ENCODE peak calls at places on chromosomes 2 and 18, in eight cellular contexts. T, N, I, B, Y, V, G and M are unnamed samples.

GRCh38 chr2:196183528-196184231 is 12.3 kb upstream of the STK17B start:
- DNase-seq in N (no peak), V (no peak), T (no peak), I (no peak), B (no peak), G (no peak), Y (no peak), M (no peak)

GRCh38 chr2:150280255-150280654 is 207.2 kb downstream of the RND3 start:
- DNase-seq in B (no peak), G (no peak), N (peak; percentile 88), T (no peak), Y (peak; percentile 41), V (no peak), I (peak; percentile 76), M (no peak)

GRCh38 chr2:10523406-10524189 is 75.5 kb upstream of the ODC1 start:
- DNase-seq in B (no peak), Y (no peak), N (no peak), I (peak; percentile 44), V (no peak), G (no peak), T (no peak), M (no peak)

GRCh38 chr2:128610496-128610895 is 291.8 kb upstream of the HS6ST1 start:
- DNase-seq in G (no peak), Y (no peak), B (no peak), T (no peak), V (no peak), N (no peak), I (peak; percentile 37), M (no peak)

GRCh38 chr18:12121175-12122095 is 27.8 kb downstream of the ANKRD62 start:
- DNase-seq in N (peak; percentile 5), Y (peak; percentile 28), V (peak; percentile 7), T (peak; percentile 64), I (no peak), B (no peak), G (no peak), M (no peak)

GRCh38 chr2:241095594-241096290 is 6.3 kb downstream of the MTERF4 start:
- DNase-seq in Y (no peak), N (no peak), G (no peak), T (no peak), V (no peak), B (no peak), I (no peak), M (no peak)

GRCh38 chr2:162885281-162886070 is 46.9 kb upstream of the KCNH7 start:
- DNase-seq in B (no peak), N (no peak), G (no peak), V (no peak), I (no peak), Y (no peak), T (no peak), M (no peak)

GRCh38 chr2:2466534-2466933 is 135.5 kb upstream of the MYT1L start:
- DNase-seq in T (no peak), B (no peak), I (no peak), G (no peak), Y (no peak), N (no peak), V (no peak), M (no peak)

GRCh38 chr2:26274058-26274613 is 29.4 kb downstream of the HADHB start:
- DNase-seq in V (no peak), B (no peak), G (no peak), N (peak; percentile 99), Y (peak; percentile 70), T (no peak), I (peak; percentile 89), M (peak; percentile 46)

GRCh38 chr2:238731961-238732360 is 115.9 kb upstream of the TWIST2 start:
- DNase-seq in Y (no peak), T (no peak), B (no peak), V (no peak), G (no peak), I (no peak), N (no peak), M (no peak)

GRCh38 chr2:150100311-150100710 is 387.2 kb downstream of the RND3 start:
- DNase-seq in G (no peak), I (no peak), B (no peak), V (no peak), Y (no peak), N (no peak), T (peak; percentile 50), M (no peak)

GRCh38 chr2:178457390-178457886 is 6.3 kb downstream of the PJVK start:
- DNase-seq in Y (no peak), T (no peak), V (no peak), N (no peak), I (no peak), B (no peak), G (no peak), M (no peak)

GRCh38 chr2:165801176-165801575 is 7.1 kb upstream of the GALNT3 start:
- DNase-seq in V (no peak), T (no peak), G (no peak), N (no peak), I (no peak), Y (no peak), B (no peak), M (no peak)

GRCh38 chr2:201126308-201127127 is 10.6 kb downstream of the CFLAR start:
- DNase-seq in N (peak; percentile 36), Y (no peak), I (no peak), B (no peak), G (no peak), V (no peak), T (no peak), M (no peak)

GRCh38 chr2:24454258-24454657 is 36.8 kb upstream of the NCOA1 start:
- DNase-seq in I (no peak), N (peak; percentile 59), G (no peak), V (no peak), Y (no peak), T (peak; percentile 44), B (no peak), M (no peak)

GRCh38 chr18:44943201-44943881 is 262.7 kb downstream of the SETBP1 start:
- DNase-seq in N (no peak), V (no peak), T (peak; percentile 55), G (no peak), I (no peak), Y (peak; percentile 28), B (no peak), M (no peak)

GRCh38 chr2:10922307-10923006 is 10.7 kb downstream of the KCNF1 start:
- DNase-seq in N (no peak), I (peak; percentile 41), G (peak; percentile 52), T (no peak), V (no peak), Y (no peak), B (no peak), M (no peak)

GRCh38 chr18:62850619-62851306 is 135.4 kb downstream of the PHLPP1 start:
- DNase-seq in I (no peak), B (no peak), N (peak; percentile 8), T (no peak), Y (no peak), G (no peak), V (no peak), M (no peak)

GRCh38 chr18:26088482-26088881 is 1.9 kb downstream of the SS18 start:
- DNase-seq in T (no peak), N (peak; percentile 12), B (no peak), Y (no peak), I (no peak), V (no peak), G (no peak), M (no peak)

GRCh38 chr2:239262484-239263230 is 138.2 kb downstream of the HDAC4 start:
- DNase-seq in I (peak; percentile 58), T (no peak), B (no peak), N (no peak), Y (no peak), V (no peak), G (no peak), M (no peak)

GRCh38 chr2:102499558-102499957 is 26.5 kb downstream of the SLC9A4 start:
- DNase-seq in I (no peak), G (no peak), B (no peak), Y (no peak), V (no peak), T (no peak), N (no peak), M (no peak)

GRCh38 chr2:237901932-237902846 is 42.8 kb downstream of the RAMP1 start:
- DNase-seq in T (no peak), Y (no peak), N (no peak), V (no peak), G (peak; percentile 52), I (peak; percentile 62), B (no peak), M (no peak)

GRCh38 chr2:174339571-174339966 is 4.8 kb downstream of the SP9 start:
- DNase-seq in N (no peak), Y (no peak), G (no peak), I (no peak), T (no peak), B (no peak), V (no peak), M (no peak)
- H3K27ac ChIP-seq in N (no peak overlapping the region), Y (no peak overlapping the region), G (no peak overlapping the region), I (no peak overlapping the region), T (no peak overlapping the region), B (no peak overlapping the region), V (no peak overlapping the region), M (no peak overlapping the region)

GRCh38 chr18:50009772-50010171 is 185.2 kb downstream of the MYO5B start:
- DNase-seq in V (peak; percentile 52), G (peak; percentile 71), Y (peak; percentile 52), B (no peak), N (peak; percentile 14), T (peak; percentile 68), I (no peak), M (no peak)
- TF ChIP-seq CTCF in V (peak; percentile 77), G (peak; percentile 63), Y (peak; percentile 42), B (peak; percentile 56), N (peak; percentile 38), T (peak; percentile 68), I (peak; percentile 30), M (peak; percentile 41)

DNA sequence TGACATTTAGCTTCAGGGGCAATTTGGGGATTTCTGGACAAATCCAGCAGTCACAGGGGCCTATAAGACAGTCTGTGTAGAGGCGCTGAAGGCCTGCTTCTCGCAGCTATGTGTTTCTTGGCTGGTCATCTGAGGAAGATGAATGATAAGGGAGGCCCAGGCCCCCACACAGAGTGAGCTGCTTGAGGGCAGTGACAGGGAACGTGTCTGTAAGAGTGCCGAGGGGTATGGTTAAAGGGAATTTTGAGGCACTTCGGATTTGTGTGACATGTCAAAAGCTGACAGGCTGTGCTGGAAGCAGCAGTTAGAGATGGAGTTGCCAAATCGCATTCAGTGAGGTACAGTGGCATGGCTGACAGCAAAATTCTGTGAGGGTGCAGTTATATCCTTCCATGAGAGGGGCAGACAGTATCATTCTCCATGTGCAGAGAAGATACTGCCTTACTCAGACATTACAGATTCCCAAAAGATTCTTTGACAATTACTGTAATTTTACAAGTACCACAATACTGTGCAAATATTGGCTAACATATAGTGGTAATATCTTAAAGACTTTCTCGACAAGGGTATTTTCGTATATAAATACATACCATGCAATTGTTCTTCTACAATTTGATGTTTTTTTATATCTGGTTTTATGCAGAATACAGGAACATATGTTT is 74.0 kb downstream of the CERS6 start:
- DNase-seq in B (no peak), G (no peak), I (no peak), N (no peak), Y (no peak), V (no peak), T (peak; percentile 24), M (no peak)
- H3K4me1 ChIP-seq in B (peaks cover 37% of the 10 kb centered on the region), G (peaks cover 4% of the 10 kb centered on the region), I (peaks cover 16% of the 10 kb centered on the region), N (peaks cover 9% of the 10 kb centered on the region), Y (peaks cover 55% of the 10 kb centered on the region), V (no peaks in the 10 kb centered on the region), T (peaks cover 34% of the 10 kb centered on the region), M (peaks cover 37% of the 10 kb centered on the region)

DNA sequence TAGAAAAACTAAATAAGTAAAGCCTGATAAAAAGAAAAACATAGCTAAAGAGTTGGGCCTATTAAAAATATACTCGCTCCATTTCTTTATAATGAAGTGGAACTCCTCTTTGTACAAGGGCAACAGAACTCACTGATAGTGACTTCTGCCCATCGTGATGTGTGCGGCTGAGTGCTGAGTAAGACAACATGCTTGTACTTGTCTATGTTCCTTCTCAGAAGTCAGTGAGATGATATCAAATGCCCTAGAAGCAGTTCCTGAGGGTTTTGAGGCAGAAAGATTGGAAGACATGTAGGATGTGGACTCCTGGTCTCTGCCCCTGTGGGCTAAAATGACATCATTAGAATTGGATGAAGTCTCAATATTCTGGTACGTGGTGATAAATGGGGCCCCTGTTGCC is 73.8 kb downstream of the USP40 start:
- DNase-seq in N (no peak), I (no peak), T (no peak), V (no peak), G (no peak), B (no peak), Y (no peak), M (no peak)
- H3K27ac ChIP-seq in N (no peak overlapping the region), I (no peak overlapping the region), T (no peak overlapping the region), V (no peak overlapping the region), G (no peak overlapping the region), B (no peak overlapping the region), Y (no peak overlapping the region), M (no peak overlapping the region)